ENCODE peak calls at places on chromosomes 2 and 18, in four cellular contexts. One of them, this sample, is unnamed.

GRCh38 chr2:109459485-109459884 is 154.3 kb downstream of the SEPTIN10 start:
- DNase-seq in mesenchymal stem cell: peak
- DNase-seq in trophoblast cell: peak
- DNase-seq in neuronal stem cell: no peak
- DNase-seq in this sample: no peak

GRCh38 chr2:164061129-164061746 is 325.4 kb upstream of the FIGN start:
- DNase-seq in mesenchymal stem cell: peak
- DNase-seq in trophoblast cell: peak
- DNase-seq in neuronal stem cell: peak
- DNase-seq in this sample: peak

GRCh38 chr2:101806123-101806522 is 108.6 kb downstream of the MAP4K4 start:
- DNase-seq in mesenchymal stem cell: peak
- DNase-seq in trophoblast cell: peak
- DNase-seq in neuronal stem cell: peak
- DNase-seq in this sample: peak

GRCh38 chr2:230666885-230667712 is 45.5 kb upstream of the CAB39 start:
- DNase-seq in mesenchymal stem cell: peak
- DNase-seq in trophoblast cell: peak
- DNase-seq in neuronal stem cell: no peak
- DNase-seq in this sample: peak

GRCh38 chr2:160657206-160657605 is 163.6 kb upstream of the RBMS1 start:
- DNase-seq in mesenchymal stem cell: peak
- DNase-seq in trophoblast cell: peak
- DNase-seq in neuronal stem cell: no peak
- DNase-seq in this sample: no peak

GRCh38 chr2:50476174-50476573 is 555.8 kb downstream of the NRXN1 start:
- DNase-seq in mesenchymal stem cell: no peak
- DNase-seq in trophoblast cell: no peak
- DNase-seq in neuronal stem cell: no peak
- DNase-seq in this sample: no peak

GRCh38 chr2:68483011-68483410 is 15.6 kb downstream of the APLF start:
- DNase-seq in mesenchymal stem cell: no peak
- DNase-seq in trophoblast cell: no peak
- DNase-seq in neuronal stem cell: no peak
- DNase-seq in this sample: peak

GRCh38 chr2:156294945-156295580 is 37.5 kb downstream of the NR4A2 start:
- DNase-seq in mesenchymal stem cell: no peak
- DNase-seq in trophoblast cell: no peak
- DNase-seq in neuronal stem cell: no peak
- DNase-seq in this sample: no peak

GRCh38 chr2:64932327-64933216 is 56.6 kb upstream of the SLC1A4 start:
- DNase-seq in mesenchymal stem cell: no peak
- DNase-seq in trophoblast cell: no peak
- DNase-seq in neuronal stem cell: no peak
- DNase-seq in this sample: no peak

GRCh38 chr2:45253151-45253550 is 243.9 kb upstream of the SIX2 start:
- DNase-seq in mesenchymal stem cell: no peak
- DNase-seq in trophoblast cell: no peak
- DNase-seq in neuronal stem cell: no peak
- DNase-seq in this sample: no peak

GRCh38 chr2:171741189-171741588 is 53.9 kb downstream of the DYNC1I2 start:
- DNase-seq in mesenchymal stem cell: no peak
- DNase-seq in trophoblast cell: no peak
- DNase-seq in neuronal stem cell: no peak
- DNase-seq in this sample: no peak

GRCh38 chr2:74554821-74555531 is 456 bp downstream of the DOK1 start:
- DNase-seq in mesenchymal stem cell: peak
- DNase-seq in trophoblast cell: peak
- DNase-seq in neuronal stem cell: peak
- DNase-seq in this sample: peak

GRCh38 chr2:10592652-10593051 is 97.1 kb downstream of the NOL10 start:
- DNase-seq in mesenchymal stem cell: no peak
- DNase-seq in trophoblast cell: no peak
- DNase-seq in neuronal stem cell: no peak
- DNase-seq in this sample: no peak

GRCh38 chr18:73407506-73407905 is 539.7 kb upstream of the NETO1 start:
- DNase-seq in mesenchymal stem cell: peak
- DNase-seq in trophoblast cell: no peak
- DNase-seq in neuronal stem cell: no peak
- DNase-seq in this sample: no peak

GRCh38 chr2:121099329-121100318 is 185.4 kb downstream of the TFCP2L1 start:
- DNase-seq in mesenchymal stem cell: no peak
- DNase-seq in trophoblast cell: no peak
- DNase-seq in neuronal stem cell: no peak
- DNase-seq in this sample: peak

GRCh38 chr18:21134895-21135294 is 23.3 kb upstream of the ROCK1 start:
- DNase-seq in mesenchymal stem cell: no peak
- DNase-seq in trophoblast cell: no peak
- DNase-seq in neuronal stem cell: no peak
- DNase-seq in this sample: no peak

GRCh38 chr2:12048551-12048950 is 302.1 kb downstream of the LPIN1 start:
- DNase-seq in mesenchymal stem cell: no peak
- DNase-seq in trophoblast cell: no peak
- DNase-seq in neuronal stem cell: no peak
- DNase-seq in this sample: peak

GRCh38 chr2:14577843-14578242 is 54.7 kb upstream of the LRATD1 start:
- DNase-seq in mesenchymal stem cell: no peak
- DNase-seq in trophoblast cell: no peak
- DNase-seq in neuronal stem cell: no peak
- DNase-seq in this sample: no peak

GRCh38 chr2:54809814-54810213 is 86.4 kb downstream of the EML6 start:
- DNase-seq in mesenchymal stem cell: peak
- DNase-seq in trophoblast cell: peak
- DNase-seq in neuronal stem cell: no peak
- DNase-seq in this sample: no peak

GRCh38 chr2:235710933-235711332 is 217.1 kb downstream of the AGAP1 start:
- DNase-seq in mesenchymal stem cell: no peak
- DNase-seq in trophoblast cell: no peak
- DNase-seq in neuronal stem cell: no peak
- DNase-seq in this sample: no peak

GRCh38 chr2:8252997-8253694 is 428.7 kb upstream of the ID2 start:
- DNase-seq in mesenchymal stem cell: no peak
- DNase-seq in trophoblast cell: peak
- DNase-seq in neuronal stem cell: no peak
- DNase-seq in this sample: no peak
- H2BK5ac ChIP-seq in mesenchymal stem cell: no peak
- H2BK5ac ChIP-seq in trophoblast cell: no peak
- H2BK5ac ChIP-seq in neuronal stem cell: no peak
- H2BK5ac ChIP-seq in this sample: no peak

DNA sequence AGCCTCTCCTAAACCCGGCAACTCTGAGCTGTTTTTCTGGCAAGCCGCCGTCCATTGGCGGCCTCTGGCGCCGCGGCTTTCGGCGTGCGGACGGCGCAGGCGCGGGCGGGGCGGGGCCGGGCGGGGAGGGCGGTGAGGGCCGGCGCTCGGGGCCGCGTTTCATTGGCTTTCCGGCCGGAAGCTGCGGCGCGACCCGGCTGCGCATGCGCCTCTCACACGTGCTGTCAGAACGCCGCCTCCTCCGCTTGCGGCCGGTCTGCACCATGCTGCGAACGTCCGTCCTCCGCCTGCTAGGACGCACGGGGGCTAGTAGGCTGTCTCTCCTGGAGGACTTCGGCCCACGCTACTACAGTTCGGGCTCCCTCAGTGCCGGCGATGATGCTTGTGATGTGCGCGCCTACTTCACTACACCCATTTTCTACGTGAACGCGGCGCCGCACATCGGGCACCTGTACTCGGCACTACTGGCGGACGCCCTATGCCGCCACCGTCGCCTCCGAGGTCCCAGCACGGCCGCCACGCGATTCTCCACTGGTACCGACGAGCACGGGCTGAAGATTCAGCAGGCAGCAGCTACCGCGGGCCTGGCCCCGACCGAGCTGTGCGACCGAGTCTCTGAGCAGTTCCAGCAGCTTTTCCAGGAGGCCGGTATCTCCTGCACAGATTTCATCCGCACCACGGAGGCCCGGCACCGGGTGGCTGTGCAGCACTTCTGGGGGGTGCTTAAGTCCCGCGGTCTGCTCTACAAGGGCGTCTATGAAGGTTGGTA is at the start of gene MARS2:
- DNase-seq in mesenchymal stem cell: peak
- DNase-seq in trophoblast cell: peak
- DNase-seq in neuronal stem cell: peak
- DNase-seq in this sample: peak
- H4K8ac ChIP-seq in mesenchymal stem cell: peak
- H4K8ac ChIP-seq in trophoblast cell: peak
- H4K8ac ChIP-seq in neuronal stem cell: no peak
- H4K8ac ChIP-seq in this sample: no peak

DNA sequence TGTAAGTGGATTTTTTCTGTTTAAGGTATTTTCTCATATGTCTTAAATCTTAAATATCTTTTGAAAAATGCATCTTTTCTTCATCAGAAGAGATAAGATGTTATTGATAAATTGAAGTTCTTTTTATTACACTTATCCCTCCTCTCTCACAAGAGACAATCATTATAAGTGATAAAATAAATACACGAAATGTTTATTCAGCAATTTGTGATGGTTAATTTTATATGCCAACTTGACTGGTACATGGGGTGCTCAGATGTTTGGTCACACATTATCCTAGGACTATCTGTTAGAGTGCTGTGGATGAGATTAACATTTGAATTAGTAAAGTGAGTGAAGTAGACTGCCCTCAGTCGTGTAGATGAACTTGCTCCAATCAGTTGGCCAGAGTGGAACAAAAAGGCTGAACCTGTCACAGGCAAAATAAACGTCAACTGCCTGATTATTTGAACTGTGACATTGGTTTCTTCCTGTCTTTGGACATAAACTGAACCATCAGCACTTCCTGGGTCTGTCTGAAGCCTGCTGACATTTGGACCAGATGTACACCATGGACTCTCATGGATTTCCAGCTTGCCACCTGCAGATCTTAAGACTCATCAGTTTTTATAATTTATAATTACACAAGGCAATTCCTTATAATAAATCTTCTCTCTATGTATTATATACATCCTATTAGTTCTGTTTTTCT is 1126.7 kb downstream of the LRP1B start:
- DNase-seq in mesenchymal stem cell: no peak
- DNase-seq in trophoblast cell: no peak
- DNase-seq in neuronal stem cell: no peak
- DNase-seq in this sample: no peak
- H2AFZ ChIP-seq in mesenchymal stem cell: no peak
- H2AFZ ChIP-seq in trophoblast cell: no peak
- H2AFZ ChIP-seq in neuronal stem cell: no peak
- H2AFZ ChIP-seq in this sample: no peak

GRCh38 chr2:188346059-188346458 is 54.4 kb downstream of the GULP1 start:
- DNase-seq in mesenchymal stem cell: no peak
- DNase-seq in trophoblast cell: no peak
- DNase-seq in neuronal stem cell: no peak
- DNase-seq in this sample: no peak

GRCh38 chr2:188348974-188349500 is 57.4 kb downstream of the GULP1 start:
- DNase-seq in mesenchymal stem cell: no peak
- DNase-seq in trophoblast cell: no peak
- DNase-seq in neuronal stem cell: no peak
- DNase-seq in this sample: no peak

GRCh38 chr2:188340257-188340656 is 48.6 kb downstream of the GULP1 start:
- DNase-seq in mesenchymal stem cell: no peak
- DNase-seq in trophoblast cell: no peak
- DNase-seq in neuronal stem cell: no peak
- DNase-seq in this sample: no peak

GRCh38 chr2:188345020-188345419 is 53.3 kb downstream of the GULP1 start:
- DNase-seq in mesenchymal stem cell: no peak
- DNase-seq in trophoblast cell: no peak
- DNase-seq in neuronal stem cell: no peak
- DNase-seq in this sample: no peak

GRCh38 chr2:188345439-188345838 is 53.8 kb downstream of the GULP1 start:
- DNase-seq in mesenchymal stem cell: no peak
- DNase-seq in trophoblast cell: no peak
- DNase-seq in neuronal stem cell: no peak
- DNase-seq in this sample: no peak
- H2BK5ac ChIP-seq in mesenchymal stem cell: no peak
- H2BK5ac ChIP-seq in trophoblast cell: no peak
- H2BK5ac ChIP-seq in neuronal stem cell: no peak
- H2BK5ac ChIP-seq in this sample: no peak

GRCh38 chr2:238600506-238601432 is 174.0 kb downstream of the ASB1 start:
- DNase-seq in mesenchymal stem cell: no peak
- DNase-seq in trophoblast cell: no peak
- DNase-seq in neuronal stem cell: no peak
- DNase-seq in this sample: no peak
- H4K8ac ChIP-seq in mesenchymal stem cell: no peak
- H4K8ac ChIP-seq in trophoblast cell: no peak
- H4K8ac ChIP-seq in neuronal stem cell: peak
- H4K8ac ChIP-seq in this sample: no peak

This sample was measured in H9.